ENCODE peak calls at places on chromosome 11, in eight cellular contexts. One of them, this sample, is unnamed.

GRCh38 chr11:818396-819128 is at the start of gene PNPLA2:
- DNase-seq in ecto neural progenitor cell: no peak
- DNase-seq in GM18507: no peak
- DNase-seq in activated CD4-positive, alpha-beta T cell treated with anti-CD3 and anti-CD28 coated beads for 4 hours: no peak
- DNase-seq in CD8-positive, alpha-beta memory T cell: no peak
- DNase-seq in osteocyte: no peak
- DNase-seq in cerebellar nuclear complex: no peak
- DNase-seq in HFFc6: peak
- DNase-seq in this sample: no peak

GRCh38 chr11:110323786-110324185 is 27.4 kb upstream of the RDX start:
- DNase-seq in ecto neural progenitor cell: no peak
- DNase-seq in GM18507: no peak
- DNase-seq in activated CD4-positive, alpha-beta T cell treated with anti-CD3 and anti-CD28 coated beads for 4 hours: no peak
- DNase-seq in CD8-positive, alpha-beta memory T cell: no peak
- DNase-seq in osteocyte: no peak
- DNase-seq in cerebellar nuclear complex: no peak
- DNase-seq in HFFc6: no peak
- DNase-seq in this sample: no peak

GRCh38 chr11:7646866-7647265 is 26.4 kb downstream of the CYB5R2 start:
- DNase-seq in ecto neural progenitor cell: no peak
- DNase-seq in GM18507: no peak
- DNase-seq in activated CD4-positive, alpha-beta T cell treated with anti-CD3 and anti-CD28 coated beads for 4 hours: no peak
- DNase-seq in CD8-positive, alpha-beta memory T cell: no peak
- DNase-seq in osteocyte: no peak
- DNase-seq in cerebellar nuclear complex: no peak
- DNase-seq in HFFc6: no peak
- DNase-seq in this sample: no peak

GRCh38 chr11:105046898-105047579 is 1.9 kb upstream of the CARD16 start:
- DNase-seq in ecto neural progenitor cell: no peak
- DNase-seq in GM18507: no peak
- DNase-seq in activated CD4-positive, alpha-beta T cell treated with anti-CD3 and anti-CD28 coated beads for 4 hours: no peak
- DNase-seq in CD8-positive, alpha-beta memory T cell: no peak
- DNase-seq in osteocyte: no peak
- DNase-seq in cerebellar nuclear complex: no peak
- DNase-seq in HFFc6: peak
- DNase-seq in this sample: no peak

GRCh38 chr11:83611616-83612015 is 325.4 kb upstream of the CCDC90B start:
- DNase-seq in ecto neural progenitor cell: no peak
- DNase-seq in GM18507: no peak
- DNase-seq in activated CD4-positive, alpha-beta T cell treated with anti-CD3 and anti-CD28 coated beads for 4 hours: no peak
- DNase-seq in CD8-positive, alpha-beta memory T cell: no peak
- DNase-seq in osteocyte: no peak
- DNase-seq in cerebellar nuclear complex: no peak
- DNase-seq in HFFc6: no peak
- DNase-seq in this sample: peak

GRCh38 chr11:35045219-35045819 is 93.7 kb upstream of the CD44 start:
- DNase-seq in ecto neural progenitor cell: no peak
- DNase-seq in GM18507: no peak
- DNase-seq in activated CD4-positive, alpha-beta T cell treated with anti-CD3 and anti-CD28 coated beads for 4 hours: peak
- DNase-seq in CD8-positive, alpha-beta memory T cell: peak
- DNase-seq in osteocyte: no peak
- DNase-seq in cerebellar nuclear complex: no peak
- DNase-seq in HFFc6: no peak
- DNase-seq in this sample: no peak

GRCh38 chr11:79147731-79148130 is 293.1 kb downstream of the TENM4 start:
- DNase-seq in ecto neural progenitor cell: no peak
- DNase-seq in GM18507: no peak
- DNase-seq in activated CD4-positive, alpha-beta T cell treated with anti-CD3 and anti-CD28 coated beads for 4 hours: no peak
- DNase-seq in CD8-positive, alpha-beta memory T cell: no peak
- DNase-seq in osteocyte: no peak
- DNase-seq in cerebellar nuclear complex: no peak
- DNase-seq in HFFc6: no peak
- DNase-seq in this sample: no peak

GRCh38 chr11:23570828-23571227 is 710.6 kb upstream of the CCDC179 start:
- DNase-seq in ecto neural progenitor cell: no peak
- DNase-seq in GM18507: no peak
- DNase-seq in activated CD4-positive, alpha-beta T cell treated with anti-CD3 and anti-CD28 coated beads for 4 hours: no peak
- DNase-seq in CD8-positive, alpha-beta memory T cell: no peak
- DNase-seq in osteocyte: no peak
- DNase-seq in cerebellar nuclear complex: no peak
- DNase-seq in HFFc6: peak
- DNase-seq in this sample: no peak

GRCh38 chr11:105208038-105208437 is 68.5 kb upstream of the CARD18 start:
- DNase-seq in ecto neural progenitor cell: no peak
- DNase-seq in GM18507: no peak
- DNase-seq in activated CD4-positive, alpha-beta T cell treated with anti-CD3 and anti-CD28 coated beads for 4 hours: no peak
- DNase-seq in CD8-positive, alpha-beta memory T cell: no peak
- DNase-seq in osteocyte: no peak
- DNase-seq in cerebellar nuclear complex: no peak
- DNase-seq in HFFc6: no peak
- DNase-seq in this sample: no peak

GRCh38 chr11:134481135-134481534 is 69.1 kb upstream of the B3GAT1 start:
- DNase-seq in ecto neural progenitor cell: no peak
- DNase-seq in GM18507: no peak
- DNase-seq in activated CD4-positive, alpha-beta T cell treated with anti-CD3 and anti-CD28 coated beads for 4 hours: no peak
- DNase-seq in CD8-positive, alpha-beta memory T cell: no peak
- DNase-seq in osteocyte: no peak
- DNase-seq in cerebellar nuclear complex: no peak
- DNase-seq in HFFc6: no peak
- DNase-seq in this sample: no peak

GRCh38 chr11:66327171-66328035 is 8.8 kb downstream of the RIN1 start:
- DNase-seq in ecto neural progenitor cell: peak
- DNase-seq in GM18507: no peak
- DNase-seq in activated CD4-positive, alpha-beta T cell treated with anti-CD3 and anti-CD28 coated beads for 4 hours: no peak
- DNase-seq in CD8-positive, alpha-beta memory T cell: no peak
- DNase-seq in osteocyte: no peak
- DNase-seq in cerebellar nuclear complex: no peak
- DNase-seq in HFFc6: peak
- DNase-seq in this sample: no peak

GRCh38 chr11:43504316-43504950 is 145.7 kb downstream of the TTC17 start:
- DNase-seq in ecto neural progenitor cell: no peak
- DNase-seq in GM18507: no peak
- DNase-seq in activated CD4-positive, alpha-beta T cell treated with anti-CD3 and anti-CD28 coated beads for 4 hours: no peak
- DNase-seq in CD8-positive, alpha-beta memory T cell: no peak
- DNase-seq in osteocyte: no peak
- DNase-seq in cerebellar nuclear complex: peak
- DNase-seq in HFFc6: peak
- DNase-seq in this sample: peak

GRCh38 chr11:72719144-72719543 is 33.1 kb downstream of the ARAP1 start:
- DNase-seq in ecto neural progenitor cell: no peak
- DNase-seq in GM18507: no peak
- DNase-seq in activated CD4-positive, alpha-beta T cell treated with anti-CD3 and anti-CD28 coated beads for 4 hours: no peak
- DNase-seq in CD8-positive, alpha-beta memory T cell: no peak
- DNase-seq in osteocyte: no peak
- DNase-seq in cerebellar nuclear complex: no peak
- DNase-seq in HFFc6: no peak
- DNase-seq in this sample: no peak

GRCh38 chr11:96738311-96738710 is 348.5 kb downstream of the JRKL start:
- DNase-seq in ecto neural progenitor cell: no peak
- DNase-seq in GM18507: no peak
- DNase-seq in activated CD4-positive, alpha-beta T cell treated with anti-CD3 and anti-CD28 coated beads for 4 hours: no peak
- DNase-seq in CD8-positive, alpha-beta memory T cell: no peak
- DNase-seq in osteocyte: no peak
- DNase-seq in cerebellar nuclear complex: no peak
- DNase-seq in HFFc6: no peak
- DNase-seq in this sample: no peak

GRCh38 chr11:33391188-33391892 is 134.2 kb downstream of the HIPK3 start:
- DNase-seq in ecto neural progenitor cell: no peak
- DNase-seq in GM18507: no peak
- DNase-seq in activated CD4-positive, alpha-beta T cell treated with anti-CD3 and anti-CD28 coated beads for 4 hours: no peak
- DNase-seq in CD8-positive, alpha-beta memory T cell: no peak
- DNase-seq in osteocyte: peak
- DNase-seq in cerebellar nuclear complex: no peak
- DNase-seq in HFFc6: no peak
- DNase-seq in this sample: no peak

GRCh38 chr11:66002648-66003225 is 434 bp downstream of the BANF1 start:
- DNase-seq in ecto neural progenitor cell: no peak
- DNase-seq in GM18507: peak
- DNase-seq in activated CD4-positive, alpha-beta T cell treated with anti-CD3 and anti-CD28 coated beads for 4 hours: no peak
- DNase-seq in CD8-positive, alpha-beta memory T cell: no peak
- DNase-seq in osteocyte: no peak
- DNase-seq in cerebellar nuclear complex: no peak
- DNase-seq in HFFc6: peak
- DNase-seq in this sample: peak

GRCh38 chr11:126475627-126475991 is 120.1 kb downstream of the ST3GAL4 start:
- DNase-seq in ecto neural progenitor cell: no peak
- DNase-seq in GM18507: no peak
- DNase-seq in activated CD4-positive, alpha-beta T cell treated with anti-CD3 and anti-CD28 coated beads for 4 hours: no peak
- DNase-seq in CD8-positive, alpha-beta memory T cell: no peak
- DNase-seq in osteocyte: no peak
- DNase-seq in cerebellar nuclear complex: no peak
- DNase-seq in HFFc6: no peak
- DNase-seq in this sample: no peak

GRCh38 chr11:2217211-2218081 is 45.8 kb upstream of the TH start:
- DNase-seq in ecto neural progenitor cell: peak
- DNase-seq in GM18507: no peak
- DNase-seq in activated CD4-positive, alpha-beta T cell treated with anti-CD3 and anti-CD28 coated beads for 4 hours: no peak
- DNase-seq in CD8-positive, alpha-beta memory T cell: peak
- DNase-seq in osteocyte: peak
- DNase-seq in cerebellar nuclear complex: no peak
- DNase-seq in HFFc6: no peak
- DNase-seq in this sample: no peak

GRCh38 chr11:85685820-85686459 is at the start of gene CCDC89:
- DNase-seq in ecto neural progenitor cell: no peak
- DNase-seq in GM18507: no peak
- DNase-seq in activated CD4-positive, alpha-beta T cell treated with anti-CD3 and anti-CD28 coated beads for 4 hours: no peak
- DNase-seq in CD8-positive, alpha-beta memory T cell: no peak
- DNase-seq in osteocyte: no peak
- DNase-seq in cerebellar nuclear complex: peak
- DNase-seq in HFFc6: peak
- DNase-seq in this sample: peak

GRCh38 chr11:76860539-76861475 is at the start of gene ACER3:
- DNase-seq in ecto neural progenitor cell: peak
- DNase-seq in GM18507: peak
- DNase-seq in activated CD4-positive, alpha-beta T cell treated with anti-CD3 and anti-CD28 coated beads for 4 hours: peak
- DNase-seq in CD8-positive, alpha-beta memory T cell: peak
- DNase-seq in osteocyte: peak
- DNase-seq in cerebellar nuclear complex: peak
- DNase-seq in HFFc6: peak
- DNase-seq in this sample: peak

GRCh38 chr11:118607401-118608267 is at the start of gene PHLDB1:
- DNase-seq in ecto neural progenitor cell: peak
- DNase-seq in GM18507: no peak
- DNase-seq in activated CD4-positive, alpha-beta T cell treated with anti-CD3 and anti-CD28 coated beads for 4 hours: peak
- DNase-seq in CD8-positive, alpha-beta memory T cell: peak
- DNase-seq in osteocyte: peak
- DNase-seq in cerebellar nuclear complex: no peak
- DNase-seq in HFFc6: peak
- DNase-seq in this sample: peak

GRCh38 chr11:1868636-1869291 is 15.9 kb downstream of the LSP1 start:
- DNase-seq in ecto neural progenitor cell: no peak
- DNase-seq in GM18507: no peak
- DNase-seq in activated CD4-positive, alpha-beta T cell treated with anti-CD3 and anti-CD28 coated beads for 4 hours: no peak
- DNase-seq in CD8-positive, alpha-beta memory T cell: no peak
- DNase-seq in osteocyte: no peak
- DNase-seq in cerebellar nuclear complex: no peak
- DNase-seq in HFFc6: no peak
- DNase-seq in this sample: no peak